ENCODE peak calls at places on chromosomes 16 and 17, in nine cellular contexts. J is pancreas; S is lower leg skin; C is AG10803; T is fibroblast of villous mesenchyme; U is hepatic stellate cell; A is stimulated activated CD4-positive, alpha-beta T cell treated with anti-CD3 and anti-CD28 coated beads, TNF-alpha, amount 100 ng/mL, for 1 hour; Q is adrenal gland; L is prostate gland. O is an unnamed sample.

GRCh38 chr16:13427943-13428342 is 492.0 kb upstream of the ERCC4 start:
- DNase-seq in J (no peak), S (no peak), C (no peak), T (peak; percentile 17), U (no peak), A (no peak), Q (no peak), L (no peak), O (no peak)

GRCh38 chr17:9056566-9056965 is 35.3 kb downstream of the NTN1 start:
- DNase-seq in J (no peak), S (peak; percentile 75), C (no peak), T (no peak), U (no peak), A (no peak), Q (no peak), L (no peak), O (no peak)

GRCh38 chr17:72587773-72588511 is 467.1 kb downstream of the SOX9 start:
- DNase-seq in J (no peak), S (no peak), C (no peak), T (peak; percentile 46), U (peak; percentile 65), A (no peak), Q (no peak), L (no peak), O (no peak)

GRCh38 chr17:50947844-50948514 is 81.8 kb upstream of the TOB1 start:
- DNase-seq in J (peak; percentile 88), S (peak; percentile 47), C (no peak), T (no peak), U (no peak), A (no peak), Q (peak; percentile 93), L (peak; percentile 85), O (peak; percentile 61)

GRCh38 chr17:15436399-15437369 is 30.7 kb downstream of the CDRT4 start:
- DNase-seq in J (no peak), S (peak; percentile 51), C (peak; percentile 50), T (peak; percentile 52), U (peak; percentile 30), A (no peak), Q (peak; percentile 49), L (no peak), O (peak; percentile 77)

GRCh38 chr17:60579090-60579489 is 20.9 kb upstream of the PPM1D start:
- DNase-seq in J (no peak), S (no peak), C (peak; percentile 45), T (peak; percentile 96), U (no peak), A (no peak), Q (no peak), L (no peak), O (no peak)

GRCh38 chr16:81095653-81095952 is 592 bp downstream of the GCSH start:
- DNase-seq in J (no peak), S (no peak), C (no peak), T (no peak), U (no peak), A (no peak), Q (no peak), L (no peak), O (no peak)

GRCh38 chr17:3773511-3773910 is 27.5 kb downstream of the ITGAE start:
- DNase-seq in J (no peak), S (no peak), C (peak; percentile 42), T (peak; percentile 56), U (peak; percentile 70), A (no peak), Q (peak; percentile 38), L (no peak), O (no peak)

GRCh38 chr17:48611681-48612455 is 1.1 kb upstream of the HOXB7 start:
- DNase-seq in J (no peak), S (no peak), C (no peak), T (no peak), U (no peak), A (no peak), Q (peak; percentile 53), L (no peak), O (no peak)

GRCh38 chr17:48642059-48642842 is 16.1 kb upstream of the HOXB9 start:
- DNase-seq in J (no peak), S (no peak), C (peak; percentile 59), T (no peak), U (no peak), A (no peak), Q (no peak), L (no peak), O (no peak)

GRCh38 chr17:1967092-1967662 is 58.0 kb downstream of the RTN4RL1 start:
- DNase-seq in J (no peak), S (no peak), C (no peak), T (no peak), U (no peak), A (no peak), Q (no peak), L (no peak), O (no peak)

GRCh38 chr17:13004336-13004735 is 13.5 kb downstream of the ELAC2 start:
- DNase-seq in J (no peak), S (no peak), C (no peak), T (no peak), U (no peak), A (no peak), Q (no peak), L (no peak), O (no peak)

GRCh38 chr16:86519649-86520316 is 9.5 kb downstream of the FOXF1 start:
- DNase-seq in J (peak; percentile 15), S (no peak), C (peak; percentile 32), T (peak; percentile 77), U (peak; percentile 82), A (peak; percentile 17), Q (peak; percentile 62), L (peak; percentile 32), O (peak; percentile 59)

GRCh38 chr17:55996826-55997225 is 156.4 kb upstream of the ANKFN1 start:
- DNase-seq in J (no peak), S (no peak), C (no peak), T (no peak), U (no peak), A (no peak), Q (no peak), L (no peak), O (no peak)

GRCh38 chr16:51550785-51551184 is 399.7 kb upstream of the SALL1 start:
- DNase-seq in J (no peak), S (no peak), C (no peak), T (no peak), U (no peak), A (no peak), Q (no peak), L (no peak), O (no peak)

GRCh38 chr17:75808905-75809621 is 24.5 kb downstream of the UNK start:
- DNase-seq in J (peak; percentile 45), S (peak; percentile 85), C (peak; percentile 66), T (peak; percentile 78), U (peak; percentile 74), A (no peak), Q (peak; percentile 67), L (peak; percentile 24), O (peak; percentile 54)

GRCh38 chr17:78396436-78397335 is 18.2 kb downstream of the PGS1 start:
- DNase-seq in J (peak; percentile 86), S (no peak), C (no peak), T (no peak), U (no peak), A (no peak), Q (no peak), L (no peak), O (no peak)

GRCh38 chr17:60639019-60639330 is 38.7 kb upstream of the BCAS3 start:
- DNase-seq in J (no peak), S (no peak), C (no peak), T (no peak), U (no peak), A (no peak), Q (no peak), L (no peak), O (no peak)

GRCh38 chr16:88284626-88285513 is 97.9 kb upstream of the ZNF469 start:
- DNase-seq in J (no peak), S (no peak), C (peak; percentile 40), T (no peak), U (no peak), A (no peak), Q (no peak), L (no peak), O (no peak)

GRCh38 chr17:67994827-67995567 is 1.3 kb downstream of the C17orf58 start:
- DNase-seq in J (no peak), S (no peak), C (peak; percentile 87), T (peak; percentile 80), U (peak; percentile 86), A (no peak), Q (peak; percentile 65), L (peak; percentile 33), O (no peak)

GRCh38 chr17:31448467-31449077 is 57.1 kb downstream of the RAB11FIP4 start:
- DNase-seq in J (no peak), S (no peak), C (peak; percentile 55), T (peak; percentile 40), U (no peak), A (no peak), Q (no peak), L (no peak), O (no peak)

GRCh38 chr17:75845933-75846700 is 1.9 kb upstream of the UNC13D start:
- DNase-seq in J (no peak), S (no peak), C (no peak), T (no peak), U (no peak), A (no peak), Q (peak; percentile 58), L (no peak), O (no peak)

GRCh38 chr16:67718668-67719047 is 458 bp downstream of the GFOD2 start:
- DNase-seq in J (no peak), S (no peak), C (no peak), T (peak; percentile 6), U (no peak), A (no peak), Q (no peak), L (no peak), O (no peak)

GRCh38 chr16:70466812-70467090 is 12.4 kb downstream of the FCSK start:
- DNase-seq in J (no peak), S (no peak), C (no peak), T (no peak), U (no peak), A (no peak), Q (no peak), L (no peak), O (peak; percentile 74)

GRCh38 chr17:64393000-64393402 is 2.3 kb upstream of the PECAM1 start:
- DNase-seq in J (no peak), S (no peak), C (no peak), T (no peak), U (no peak), A (no peak), Q (no peak), L (no peak), O (no peak)

GRCh38 chr16:75340715-75341500 is 89.5 kb upstream of the BCAR1 start:
- DNase-seq in J (no peak), S (no peak), C (peak; percentile 48), T (peak; percentile 29), U (peak; percentile 28), A (no peak), Q (no peak), L (no peak), O (no peak)

GRCh38 chr16:60367739-60368138 is 1633.6 kb upstream of the GOT2 start:
- DNase-seq in J (no peak), S (no peak), C (no peak), T (no peak), U (no peak), A (no peak), Q (no peak), L (no peak), O (no peak)

O was measured in ovary.